ENCODE peak calls at places on chromosomes 3 and 15, in seven cellular contexts. N is fibroblast of the conjunctiva; Q is left colon; B is GM03348; I is naive thymus-derived CD8-positive, alpha-beta T cell; H is glutamatergic neuron; W is NCI-H1092 treated with DMSO at 0.1 percent for 48 hours. O is an unnamed sample.

GRCh38 chr3:172751188-172751571 is 654 bp downstream of the ECT2 start:
- DNase-seq in B (peak), W (no peak), H (peak), Q (no peak), N (no peak), I (no peak), O (no peak)

GRCh38 chr15:82536409-82537350 is 3.6 kb downstream of the RPS17 start:
- DNase-seq in H (no peak), Q (no peak), W (no peak), I (no peak), N (no peak), B (no peak), O (no peak)

GRCh38 chr3:7536921-7537320 is 676.0 kb downstream of the GRM7 start:
- DNase-seq in W (no peak), H (no peak), I (no peak), B (no peak), N (no peak), Q (no peak), O (no peak)

GRCh38 chr3:122694966-122695365 is 14.3 kb downstream of the PARP14 start:
- DNase-seq in I (no peak), W (no peak), N (no peak), Q (no peak), H (no peak), B (no peak), O (no peak)

GRCh38 chr3:40264437-40264836 is 45.1 kb upstream of the EIF1B start:
- DNase-seq in Q (no peak), B (no peak), H (no peak), N (no peak), W (no peak), I (no peak), O (no peak)

GRCh38 chr3:191412764-191413163 is 48.2 kb upstream of the PYDC2 start:
- DNase-seq in N (peak), B (peak), I (no peak), W (no peak), H (peak), Q (no peak), O (no peak)

GRCh38 chr3:197961582-197961945 is 1.5 kb downstream of the LMLN start:
- DNase-seq in B (no peak), H (no peak), Q (no peak), N (no peak), W (no peak), I (no peak), O (no peak)

GRCh38 chr3:5198313-5198677 is 10.8 kb downstream of the EDEM1 start:
- DNase-seq in W (no peak), N (no peak), H (no peak), I (no peak), Q (no peak), B (no peak), O (no peak)

GRCh38 chr3:40325465-40325864 is 16.0 kb downstream of the EIF1B start:
- DNase-seq in I (no peak), W (no peak), N (no peak), Q (no peak), H (no peak), B (no peak), O (no peak)

GRCh38 chr3:133469140-133469731 is 69.4 kb downstream of the BFSP2 start:
- DNase-seq in I (no peak), W (no peak), N (no peak), Q (no peak), B (no peak), H (no peak), O (no peak)

GRCh38 chr3:158845748-158846350 is 44.0 kb downstream of the MFSD1 start:
- DNase-seq in H (no peak), W (peak), I (peak), Q (no peak), B (peak), N (peak), O (no peak)

GRCh38 chr3:179853176-179853575 is 183.6 kb downstream of the PEX5L start:
- DNase-seq in B (peak), H (no peak), Q (no peak), N (no peak), I (no peak), W (no peak), O (no peak)

GRCh38 chr3:46979958-46980497 is 562 bp downstream of the NBEAL2 start:
- DNase-seq in H (no peak), B (no peak), N (no peak), Q (no peak), W (no peak), I (no peak), O (no peak)

GRCh38 chr15:101115318-101115886 is 136.4 kb downstream of the CHSY1 start:
- DNase-seq in B (no peak), W (no peak), I (no peak), H (no peak), N (no peak), Q (no peak), O (no peak)

GRCh38 chr3:194950906-194951628 is 265.4 kb downstream of the FAM43A start:
- DNase-seq in B (no peak), Q (no peak), W (no peak), I (no peak), H (no peak), N (no peak), O (no peak)

GRCh38 chr15:97940993-97941392 is 19.5 kb upstream of the ARRDC4 start:
- DNase-seq in B (no peak), H (no peak), W (no peak), Q (no peak), N (no peak), I (no peak), O (no peak)

GRCh38 chr15:90266061-90266431 is 574 bp downstream of the NGRN start:
- DNase-seq in W (peak), I (peak), Q (no peak), H (peak), N (no peak), B (peak), O (no peak)

GRCh38 chr3:62622553-62623174 is 249.3 kb upstream of the FEZF2 start:
- DNase-seq in I (no peak), Q (no peak), W (peak), N (peak), B (peak), H (no peak), O (no peak)

GRCh38 chr3:53236112-53236841 is 19.5 kb downstream of the TKT start:
- DNase-seq in W (no peak), Q (peak), B (peak), H (no peak), I (no peak), N (peak), O (peak)

GRCh38 chr3:29697989-29698388 is 417.1 kb downstream of the RBMS3 start:
- DNase-seq in N (no peak), H (no peak), W (no peak), Q (no peak), I (no peak), B (peak), O (no peak)

GRCh38 chr15:37733628-37734027 is 200.8 kb upstream of the TMCO5A start:
- DNase-seq in Q (no peak), B (no peak), N (no peak), I (no peak), H (no peak), W (no peak), O (no peak)

GRCh38 chr3:182989566-182989965 is 9.2 kb upstream of the DCUN1D1 start:
- DNase-seq in N (no peak), Q (no peak), B (no peak), H (no peak), W (no peak), I (no peak), O (peak)

GRCh38 chr3:111947179-111947727 is 31.6 kb upstream of the ABHD10 start:
- DNase-seq in B (no peak), W (no peak), Q (no peak), H (no peak), N (no peak), I (no peak), O (no peak)

GRCh38 chr3:41224120-41224806 is 25.0 kb downstream of the CTNNB1 start:
- DNase-seq in Q (no peak), H (no peak), W (no peak), B (peak), N (peak), I (no peak), O (no peak)

GRCh38 chr3:58520403-58520784 is 16.6 kb downstream of the ACOX2 start:
- DNase-seq in B (no peak), I (no peak), W (no peak), Q (no peak), H (no peak), N (no peak), O (no peak)

GRCh38 chr15:52071570-52071969 is 41.0 kb downstream of the BCL2L10 start:
- DNase-seq in H (no peak), B (no peak), Q (peak), W (no peak), N (no peak), I (no peak), O (peak)

GRCh38 chr3:66609660-66610547 is 109.1 kb upstream of the LRIG1 start:
- DNase-seq in B (no peak), Q (no peak), W (peak), N (no peak), I (no peak), H (no peak), O (no peak)

O was measured in lung.